ENCODE peak calls at places on chromosomes 1 and 21, in six cellular contexts. V is Panc1, F is suprapubic skin, K is HL-60, E is AG10803, L is upper lobe of left lung. Q is an unnamed sample.

GRCh38 chr1:224181453-224181810 is 1.6 kb upstream of the DEGS1 start:
- DNase-seq in L (no peak), F (peak; percentile 10), V (no peak), K (no peak), E (no peak), Q (no peak)

GRCh38 chr1:156838972-156839371 is 19.9 kb downstream of the INSRR start:
- DNase-seq in L (no peak), K (peak; percentile 11), F (no peak), E (no peak), V (peak; percentile 27), Q (peak; percentile 27)

GRCh38 chr1:85580046-85580411 is 532 bp upstream of the CCN1 start:
- DNase-seq in K (no peak), L (no peak), F (peak; percentile 74), V (peak; percentile 85), E (peak; percentile 93), Q (peak; percentile 77)

GRCh38 chr1:10629091-10629815 is 154.5 kb downstream of the PEX14 start:
- DNase-seq in L (peak; percentile 69), E (no peak), K (no peak), F (peak; percentile 62), V (no peak), Q (no peak)

GRCh38 chr21:38533887-38534286 is 35.6 kb upstream of the ERG start:
- DNase-seq in V (no peak), E (no peak), F (no peak), L (no peak), K (no peak), Q (peak; percentile 21)

GRCh38 chr1:111596499-111596898 is 23.1 kb upstream of the RAP1A start:
- DNase-seq in K (no peak), L (no peak), E (no peak), V (no peak), F (no peak), Q (no peak)

GRCh38 chr1:226638608-226639007 is 90.0 kb downstream of the STUM start:
- DNase-seq in E (no peak), V (no peak), L (peak; percentile 67), F (peak; percentile 64), K (no peak), Q (no peak)

GRCh38 chr1:41495171-41495948 is 10.9 kb upstream of the EDN2 start:
- DNase-seq in E (no peak), F (no peak), L (no peak), V (no peak), K (peak; percentile 46), Q (peak; percentile 31)

GRCh38 chr1:208045410-208046252 is 134.7 kb upstream of the CD34 start:
- DNase-seq in V (no peak), F (no peak), L (peak; percentile 49), E (no peak), K (no peak), Q (no peak)

GRCh38 chr1:154427173-154428139 is 22.3 kb downstream of the IL6R start:
- DNase-seq in F (no peak), L (no peak), E (no peak), V (no peak), K (no peak), Q (peak; percentile 73)

GRCh38 chr1:151547119-151547899 is 7.2 kb downstream of the TUFT1 start:
- DNase-seq in E (peak; percentile 98), F (peak; percentile 79), K (no peak), V (no peak), L (no peak), Q (peak; percentile 96)

GRCh38 chr1:118147542-118147941 is 37.5 kb downstream of the SPAG17 start:
- DNase-seq in L (no peak), K (no peak), V (no peak), E (peak; percentile 91), F (no peak), Q (peak; percentile 63)

GRCh38 chr1:23980725-23981063 is 567 bp upstream of the SRSF10 start:
- DNase-seq in K (peak; percentile 81), L (no peak), E (peak; percentile 31), V (no peak), F (peak; percentile 70), Q (no peak)

GRCh38 chr1:11364170-11364569 is 91.2 kb downstream of the UBIAD1 start:
- DNase-seq in E (no peak), K (peak; percentile 33), V (no peak), F (no peak), L (no peak), Q (no peak)

GRCh38 chr21:16932314-16932713 is 580.5 kb upstream of the CXADR start:
- DNase-seq in V (no peak), K (no peak), F (no peak), L (no peak), E (no peak), Q (no peak)

GRCh38 chr1:63746129-63746864 is 27.5 kb upstream of the ROR1 start:
- DNase-seq in K (peak; percentile 10), L (no peak), F (no peak), E (peak; percentile 42), V (no peak), Q (peak; percentile 75)

GRCh38 chr21:33266784-33267135 is 593 bp downstream of the IL10RB start:
- DNase-seq in E (no peak), V (no peak), F (no peak), L (no peak), K (no peak), Q (no peak)

GRCh38 chr1:178644308-178645120 is 80.5 kb upstream of the RALGPS2 start:
- DNase-seq in K (no peak), E (no peak), V (no peak), L (no peak), F (no peak), Q (peak; percentile 54)

GRCh38 chr1:37458551-37458950 is 15.8 kb upstream of the ZC3H12A start:
- DNase-seq in E (no peak), V (no peak), L (no peak), F (no peak), K (no peak), Q (no peak)

GRCh38 chr1:74504125-74505065 is 8.0 kb downstream of the LRRC53 start:
- DNase-seq in E (peak; percentile 46), L (no peak), K (peak; percentile 47), F (no peak), V (peak; percentile 65), Q (peak; percentile 42)

GRCh38 chr1:59692591-59692990 is 122.2 kb upstream of the HOOK1 start:
- DNase-seq in E (peak; percentile 98), K (peak; percentile 69), L (no peak), V (no peak), F (no peak), Q (peak; percentile 90)

GRCh38 chr1:228668553-228669400 is 66.5 kb upstream of the RHOU start:
- DNase-seq in L (no peak), F (no peak), E (peak; percentile 85), K (peak; percentile 85), V (no peak), Q (peak; percentile 53)

GRCh38 chr1:36257375-36257767 is 33.1 kb downstream of the THRAP3 start:
- DNase-seq in F (no peak), L (no peak), E (peak; percentile 30), K (no peak), V (no peak), Q (no peak)

GRCh38 chr1:160284220-160284781 is 632 bp downstream of the PEX19 start:
- DNase-seq in F (no peak), L (no peak), V (no peak), K (peak; percentile 70), E (peak; percentile 81), Q (peak; percentile 75)

GRCh38 chr1:45485949-45486348 is 5.0 kb downstream of the TESK2 start:
- DNase-seq in K (no peak), V (no peak), L (no peak), F (no peak), E (no peak), Q (no peak)
- H3K4me3 ChIP-seq in K (no peak overlapping the region), V (no peak overlapping the region), L (no peak overlapping the region), F (no peak overlapping the region), E (no peak overlapping the region), Q (no peak overlapping the region)

DNA sequence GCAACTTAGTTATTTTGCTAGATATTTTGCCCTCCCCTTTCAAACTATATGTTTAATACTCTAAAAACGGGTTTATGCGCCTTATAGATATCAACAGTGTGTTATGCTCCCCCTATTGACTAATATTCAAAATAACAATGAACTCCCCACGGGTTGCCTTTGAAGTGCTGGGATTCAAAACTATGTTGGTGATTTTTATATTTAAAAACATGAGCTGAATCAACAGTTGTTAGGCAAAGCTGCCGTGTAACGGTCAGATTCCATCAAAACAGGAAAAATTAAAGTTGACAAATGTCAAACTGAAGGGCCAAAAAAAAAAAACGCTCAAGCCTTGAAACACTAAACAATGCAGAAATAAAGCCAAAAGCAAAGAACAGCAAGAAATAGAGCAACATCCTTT is 2.5 kb downstream of the TGFBR3 start:
- DNase-seq in F (no peak), V (no peak), E (peak; percentile 52), K (no peak), L (no peak), Q (peak; percentile 67)
- TF ChIP-seq CTCF in F (peak; percentile 35), V (peak; percentile 60), E (peak; percentile 67), K (no peak), L (peak; percentile 18), Q (peak; percentile 61)

DNA sequence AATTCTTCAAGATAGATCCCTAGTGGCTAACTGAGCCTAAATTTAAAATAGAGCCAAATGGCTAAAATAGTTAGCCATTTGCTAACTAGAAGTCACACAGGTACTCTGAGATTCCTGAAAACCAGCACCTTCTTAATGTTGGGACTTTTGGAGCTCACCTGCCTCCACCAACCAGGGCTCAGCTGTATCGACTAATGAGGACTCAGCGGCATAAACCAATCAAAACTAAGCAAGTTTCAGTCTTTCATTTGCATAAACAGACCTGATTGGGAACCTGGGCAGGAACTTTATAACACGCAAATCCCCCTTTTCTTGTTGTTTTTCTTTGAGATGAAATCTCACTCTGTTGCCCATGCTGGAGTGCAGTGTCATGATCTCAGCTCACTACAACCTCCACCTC is 28.5 kb downstream of the TNFRSF9 start:
- DNase-seq in V (no peak), K (no peak), L (no peak), E (no peak), F (no peak), Q (no peak)
- H3K4me3 ChIP-seq in V (no peak overlapping the region), K (no peak overlapping the region), L (no peak overlapping the region), E (no peak overlapping the region), F (no peak overlapping the region), Q (no peak overlapping the region)

GRCh38 chr1:161440312-161440894 is 64.9 kb upstream of the FCGR2A start:
- DNase-seq in K (peak; percentile 65), L (peak; percentile 94), F (peak; percentile 62), V (no peak), E (peak; percentile 60), Q (peak; percentile 38)
- TF ChIP-seq CTCF in K (peak; percentile 45), L (peak; percentile 90), F (peak; percentile 49), V (peak; percentile 84), E (peak; percentile 42), Q (peak; percentile 31)

Q was measured in fibroblast of pulmonary artery.